ENCODE peak calls at places on chromosome 10, in six cellular contexts. I is coronary artery, Z is RWPE1, X is GM20000, V is astrocyte of the spinal cord, A is heart left ventricle. D is an unnamed sample.

GRCh38 chr10:69483988-69484387 is 32.7 kb downstream of the TSPAN15 start:
- DNase-seq in I (no peak), V (no peak), Z (no peak), X (no peak), A (no peak), D (no peak)

GRCh38 chr10:17025444-17026295 is 103.9 kb downstream of the CUBN start:
- DNase-seq in I (peak; percentile 90), A (no peak), X (no peak), Z (peak; percentile 40), V (peak; percentile 99), D (peak; percentile 3)

GRCh38 chr10:53088956-53089355 is 316.4 kb upstream of the MBL2 start:
- DNase-seq in I (no peak), Z (no peak), V (no peak), A (no peak), X (no peak), D (no peak)

GRCh38 chr10:71769279-71769823 is 4.0 kb downstream of the VSIR start:
- DNase-seq in Z (no peak), I (no peak), A (no peak), V (peak; percentile 18), X (peak; percentile 61), D (no peak)

GRCh38 chr10:21527634-21528451 is 2.4 kb upstream of the SKIDA1 start:
- DNase-seq in A (no peak), X (no peak), I (no peak), Z (no peak), V (peak; percentile 84), D (no peak)

GRCh38 chr10:79266543-79267312 is 80.5 kb upstream of the PPIF start:
- DNase-seq in Z (peak; percentile 86), X (peak; percentile 77), V (peak; percentile 95), A (peak; percentile 86), I (peak; percentile 93), D (peak; percentile 44)

GRCh38 chr10:76879116-76879706 is 758.4 kb downstream of the KCNMA1 start:
- DNase-seq in I (no peak), V (no peak), Z (no peak), X (no peak), A (no peak), D (no peak)

GRCh38 chr10:2610946-2611345 is 456.4 kb upstream of the PFKP start:
- DNase-seq in I (no peak), A (no peak), X (no peak), V (no peak), Z (no peak), D (no peak)

GRCh38 chr10:129174167-129175014 is 292.6 kb upstream of the MGMT start:
- DNase-seq in X (no peak), I (no peak), Z (no peak), A (no peak), V (no peak), D (no peak)

GRCh38 chr10:74932648-74933047 is 106.2 kb downstream of the KAT6B start:
- DNase-seq in V (no peak), I (no peak), X (no peak), A (peak; percentile 80), Z (no peak), D (no peak)

GRCh38 chr10:92757066-92757716 is 67.4 kb downstream of the HHEX start:
- DNase-seq in A (peak; percentile 91), X (peak; percentile 73), V (peak; percentile 71), I (peak; percentile 90), Z (peak; percentile 55), D (peak; percentile 83)

GRCh38 chr10:90857635-90858488 is at the start of gene HTR7:
- DNase-seq in X (peak; percentile 89), A (peak; percentile 66), I (no peak), Z (peak; percentile 59), V (peak; percentile 45), D (peak; percentile 80)

GRCh38 chr10:126175586-126176258 is 212.6 kb downstream of the ADAM12 start:
- DNase-seq in Z (no peak), I (no peak), V (peak; percentile 88), X (no peak), A (no peak), D (no peak)

GRCh38 chr10:42783181-42783549 is 570 bp downstream of the BMS1 start:
- DNase-seq in X (no peak), Z (peak; percentile 16), A (no peak), I (no peak), V (peak; percentile 71), D (no peak)

GRCh38 chr10:29584436-29584835 is 50.3 kb downstream of the SVIL start:
- DNase-seq in I (no peak), Z (no peak), V (no peak), X (no peak), A (no peak), D (no peak)

GRCh38 chr10:27771231-27771630 is 25.6 kb upstream of the MKX start:
- DNase-seq in A (no peak), V (no peak), Z (no peak), X (no peak), I (no peak), D (no peak)

GRCh38 chr10:109899578-109900355 is 23.5 kb downstream of the XPNPEP1 start:
- DNase-seq in Z (no peak), I (no peak), X (no peak), A (no peak), V (no peak), D (no peak)

GRCh38 chr10:92790449-92790848 is 57.9 kb upstream of the EXOC6 start:
- DNase-seq in V (no peak), X (no peak), Z (no peak), I (no peak), A (no peak), D (peak; percentile 20)

GRCh38 chr10:97277551-97277950 is 14.9 kb downstream of the ARHGAP19 start:
- DNase-seq in I (no peak), V (no peak), X (no peak), Z (no peak), A (no peak), D (peak; percentile 40)

GRCh38 chr10:21513035-21513434 is 12.4 kb downstream of the SKIDA1 start:
- DNase-seq in I (no peak), X (no peak), A (no peak), V (peak; percentile 39), Z (no peak), D (no peak)

GRCh38 chr10:58023341-58024073 is 244.2 kb downstream of the IPMK start:
- DNase-seq in A (no peak), X (no peak), I (no peak), V (peak; percentile 92), Z (peak; percentile 70), D (no peak)

GRCh38 chr10:132396495-132397035 is 435 bp upstream of the PWWP2B start:
- DNase-seq in Z (peak; percentile 62), A (peak; percentile 85), X (peak; percentile 87), I (no peak), V (no peak), D (peak; percentile 67)

GRCh38 chr10:91313761-91314520 is 93.5 kb downstream of the PCGF5 start:
- DNase-seq in V (peak; percentile 77), I (no peak), Z (no peak), A (no peak), X (peak; percentile 33), D (no peak)

GRCh38 chr10:89502556-89502955 is 32.8 kb downstream of the SLC16A12 start:
- DNase-seq in I (no peak), A (no peak), Z (peak; percentile 66), X (no peak), V (peak; percentile 63), D (no peak)

GRCh38 chr10:34407227-34407626 is 407.9 kb downstream of the PARD3 start:
- DNase-seq in A (peak; percentile 51), Z (no peak), V (peak; percentile 59), X (no peak), I (no peak), D (no peak)

GRCh38 chr10:15152556-15152955 is 15.9 kb downstream of the NMT2 start:
- DNase-seq in Z (no peak), V (no peak), I (no peak), X (no peak), A (no peak), D (no peak)

GRCh38 chr10:71459513-71459912 is 62.8 kb downstream of the CDH23 start:
- DNase-seq in V (no peak), A (no peak), Z (no peak), X (no peak), I (no peak), D (no peak)

GRCh38 chr10:79322616-79323566 is 24.4 kb upstream of the PPIF start:
- DNase-seq in A (peak; percentile 56), X (no peak), V (peak; percentile 91), Z (no peak), I (no peak), D (no peak)

GRCh38 chr10:95445223-95445836 is 115.8 kb downstream of the SORBS1 start:
- DNase-seq in I (peak; percentile 94), X (no peak), Z (peak; percentile 89), A (peak; percentile 88), V (peak; percentile 77), D (no peak)

GRCh38 chr10:20658158-20658557 is 239.0 kb downstream of the NEBL start:
- DNase-seq in Z (no peak), A (no peak), X (no peak), V (no peak), I (no peak), D (no peak)

GRCh38 chr10:50326757-50327701 is 75.7 kb upstream of the ASAH2 start:
- DNase-seq in I (no peak), Z (peak; percentile 63), A (peak; percentile 65), X (no peak), V (peak; percentile 81), D (no peak)

GRCh38 chr10:73495884-73496674 is at the start of gene PPP3CB:
- DNase-seq in X (peak; percentile 92), Z (peak; percentile 97), V (peak; percentile 99), A (peak; percentile 94), I (peak; percentile 95), D (peak; percentile 88)

GRCh38 chr10:119250641-119251314 is 43.4 kb downstream of the GRK5 start:
- DNase-seq in A (no peak), V (peak; percentile 84), I (no peak), X (no peak), Z (peak; percentile 53), D (no peak)

GRCh38 chr10:31751401-31752080 is 177.1 kb downstream of the ARHGAP12 start:
- DNase-seq in Z (no peak), V (no peak), X (no peak), A (peak; percentile 48), I (no peak), D (no peak)